ENCODE peak calls at places on chromosomes 4 and X, in ten cellular contexts. O, H, L, T, C, B, D, I, J and R are unnamed samples.

GRCh38 chr4:123587983-123588494 is 191.4 kb downstream of the SPRY1 start:
- DNase-seq in O (no peak), L (no peak), I (no peak), C (no peak), B (peak; percentile 79), D (no peak), H (no peak), T (no peak), J (peak; percentile 62), R (no peak)

GRCh38 chr4:109915385-109916002 is 2.8 kb downstream of the EGF start:
- DNase-seq in T (peak; percentile 37), L (no peak), D (no peak), I (no peak), B (no peak), C (no peak), J (no peak), H (no peak), O (no peak), R (no peak)

GRCh38 chr4:185573651-185574199 is 38.4 kb upstream of the PDLIM3 start:
- DNase-seq in B (peak; percentile 55), O (no peak), I (no peak), J (peak; percentile 72), C (no peak), L (no peak), T (no peak), D (no peak), H (no peak), R (no peak)

GRCh38 chrX:18654873-18655836 is 16.8 kb downstream of the RS1 start:
- DNase-seq in O (no peak), J (no peak), H (no peak), I (no peak), T (no peak), C (no peak), L (no peak), B (no peak), D (no peak), R (no peak)

GRCh38 chrX:31212856-31213748 is 141.3 kb upstream of the FTHL17 start:
- DNase-seq in L (no peak), J (no peak), H (no peak), T (no peak), O (no peak), B (no peak), C (no peak), D (no peak), I (no peak), R (no peak)

GRCh38 chr4:127809173-127809800 is 27.2 kb downstream of the HSPA4L start:
- DNase-seq in T (no peak), H (no peak), I (no peak), J (no peak), L (no peak), D (no peak), C (no peak), B (peak; percentile 13), O (no peak), R (no peak)

GRCh38 chr4:98603683-98604573 is 54.5 kb downstream of the TSPAN5 start:
- DNase-seq in J (peak; percentile 32), B (peak; percentile 52), T (no peak), L (no peak), D (peak; percentile 56), H (no peak), O (peak; percentile 53), I (no peak), C (no peak), R (no peak)

GRCh38 chr4:36348403-36348938 is 67.1 kb downstream of the DTHD1 start:
- DNase-seq in B (no peak), T (no peak), D (peak; percentile 55), I (peak; percentile 23), H (no peak), L (no peak), J (no peak), O (no peak), C (peak; percentile 10), R (no peak)

GRCh38 chr4:175891863-175892262 is 79.8 kb upstream of the GPM6A start:
- DNase-seq in I (no peak), T (peak; percentile 53), O (peak; percentile 67), B (peak; percentile 8), H (no peak), L (peak; percentile 4), D (no peak), C (no peak), J (no peak), R (no peak)

GRCh38 chr4:61753739-61754138 is 553.6 kb downstream of the ADGRL3 start:
- DNase-seq in B (no peak), H (no peak), C (no peak), T (no peak), I (no peak), O (no peak), L (no peak), J (no peak), D (no peak), R (no peak)

GRCh38 chr4:81369898-81370297 is 101.8 kb downstream of the RASGEF1B start:
- DNase-seq in H (no peak), I (no peak), T (no peak), B (no peak), C (no peak), L (no peak), D (no peak), J (no peak), O (no peak), R (no peak)

GRCh38 chr4:38983756-38984647 is 48.2 kb downstream of the TMEM156 start:
- DNase-seq in O (peak; percentile 17), T (no peak), D (no peak), J (peak; percentile 51), L (no peak), H (no peak), B (peak; percentile 66), C (no peak), I (no peak), R (no peak)

GRCh38 chr4:145180298-145181090 is at the start of gene OTUD4:
- DNase-seq in B (peak; percentile 97), L (peak; percentile 92), H (peak; percentile 93), T (peak; percentile 97), C (peak; percentile 89), I (peak; percentile 93), O (peak; percentile 98), D (peak; percentile 98), J (peak; percentile 94), R (peak; percentile 90)

GRCh38 chrX:56000169-56000568 is 232.0 kb upstream of the KLF8 start:
- DNase-seq in C (no peak), T (no peak), J (peak; percentile 32), L (peak; percentile 15), I (no peak), O (no peak), H (no peak), B (peak; percentile 36), D (no peak), R (no peak)

GRCh38 chr4:118888666-118889312 is at the start of gene SYNPO2:
- DNase-seq in B (peak; percentile 81), T (peak; percentile 51), C (peak; percentile 26), J (peak; percentile 82), O (peak; percentile 36), I (peak; percentile 1), H (peak; percentile 37), D (peak; percentile 66), L (peak; percentile 30), R (no peak)

GRCh38 chr4:84050014-84050413 is 449.1 kb downstream of the NKX6-1 start:
- DNase-seq in I (no peak), H (no peak), L (no peak), C (no peak), O (no peak), B (no peak), J (no peak), D (no peak), T (no peak), R (no peak)

GRCh38 chrX:107718156-107718621 is 57.4 kb downstream of the TSC22D3 start:
- DNase-seq in D (peak; percentile 81), I (peak; percentile 62), B (peak; percentile 79), H (peak; percentile 43), L (peak; percentile 70), J (peak; percentile 78), T (peak; percentile 77), O (peak; percentile 37), C (peak; percentile 54), R (peak; percentile 29)

GRCh38 chr4:119493419-119493818 is 135.2 kb downstream of the PDE5A start:
- DNase-seq in H (no peak), I (no peak), B (peak; percentile 27), T (no peak), C (no peak), L (no peak), D (no peak), J (no peak), O (peak; percentile 47), R (no peak)

GRCh38 chr4:87354168-87355102 is 31.8 kb upstream of the HSD17B13 start:
- DNase-seq in B (peak; percentile 29), H (no peak), J (no peak), O (no peak), C (no peak), L (no peak), D (no peak), I (no peak), T (no peak), R (no peak)

GRCh38 chr4:8168832-8169598 is 10.4 kb upstream of the ABLIM2 start:
- DNase-seq in C (no peak), I (no peak), O (no peak), D (no peak), H (no peak), J (no peak), T (no peak), B (no peak), L (no peak), R (no peak)

GRCh38 chr4:128831526-128832252 is 22.2 kb downstream of the JADE1 start:
- DNase-seq in L (no peak), B (peak; percentile 20), J (no peak), D (no peak), H (no peak), C (no peak), O (peak; percentile 23), T (no peak), I (no peak), R (no peak)

GRCh38 chrX:20515841-20516461 is 249.2 kb upstream of the RPS6KA3 start:
- DNase-seq in H (no peak), I (peak; percentile 2), B (peak; percentile 82), T (peak; percentile 67), J (peak; percentile 59), O (no peak), D (peak; percentile 65), L (peak; percentile 53), C (no peak), R (no peak)

GRCh38 chrX:40209951-40210617 is 112.3 kb upstream of the BCOR start:
- DNase-seq in I (no peak), D (no peak), L (no peak), H (no peak), B (peak; percentile 7), J (peak; percentile 37), O (no peak), T (no peak), C (no peak), R (no peak)

GRCh38 chr4:142363686-142364085 is 482.4 kb downstream of the INPP4B start:
- DNase-seq in L (no peak), B (no peak), D (no peak), T (no peak), H (no peak), C (no peak), J (no peak), O (no peak), I (no peak), R (no peak)